ENCODE peak calls at places on chromosomes 7 and 10, in eight cellular contexts. V is HCT116; R is CD4-positive, alpha-beta memory T cell; Q is adrenal gland; O is heart left ventricle; F is neuronal stem cell; A is Peyer's patch; X is Panc1. W is an unnamed sample. For H3K4me1, the result is how much of the 10 kb centered on the place peaks cover.

GRCh38 chr7:50418086-50418515 is 32.0 kb downstream of the FIGNL1 start:
- DNase-seq in A (peak), Q (peak), O (peak), X (peak), F (peak), V (peak), R (peak), W (peak)

GRCh38 chr10:62545667-62546066 is 171.5 kb downstream of the ZNF365 start:
- DNase-seq in A (no peak), X (no peak), F (no peak), Q (no peak), R (no peak), V (no peak), O (no peak), W (peak)

GRCh38 chr7:16841681-16842080 is 36.9 kb upstream of the AGR2 start:
- DNase-seq in Q (no peak), O (no peak), V (no peak), X (no peak), F (no peak), R (no peak), A (no peak), W (no peak)

GRCh38 chr10:80498039-80498832 is 39.5 kb upstream of the SH2D4B start:
- DNase-seq in R (no peak), X (no peak), V (no peak), O (no peak), Q (no peak), F (no peak), A (no peak), W (no peak)

GRCh38 chr7:101179117-101179779 is 845 bp downstream of the NAT16 start:
- DNase-seq in Q (no peak), O (no peak), X (no peak), V (no peak), R (no peak), F (no peak), A (no peak), W (no peak)

GRCh38 chr7:108813247-108814014 is 243.8 kb downstream of the DNAJB9 start:
- DNase-seq in A (no peak), O (no peak), F (no peak), V (no peak), X (no peak), Q (no peak), R (no peak), W (no peak)

GRCh38 chr10:49008505-49009202 is 69.0 kb upstream of the LRRC18 start:
- DNase-seq in A (no peak), X (no peak), R (no peak), V (no peak), F (no peak), O (no peak), Q (no peak), W (no peak)

GRCh38 chr7:94997547-94997946 is 90.2 kb downstream of the PPP1R9A start:
- DNase-seq in F (no peak), O (no peak), A (no peak), Q (no peak), R (no peak), X (no peak), V (no peak), W (no peak)

GRCh38 chr7:37032258-37032601 is 307.9 kb upstream of the AOAH start:
- DNase-seq in A (no peak), F (no peak), Q (no peak), X (no peak), V (no peak), O (no peak), R (no peak), W (no peak)

GRCh38 chr7:41977165-41977651 is 259.8 kb downstream of the GLI3 start:
- DNase-seq in R (no peak), X (peak), A (no peak), V (peak), Q (no peak), O (peak), F (peak), W (no peak)

GRCh38 chr7:497946-498655 is 21.5 kb downstream of the PDGFA start:
- DNase-seq in F (no peak), R (no peak), V (no peak), O (no peak), X (no peak), A (peak), Q (no peak), W (peak)

GRCh38 chr10:70296406-70296899 is 12.6 kb upstream of the NPFFR1 start:
- DNase-seq in A (no peak), F (no peak), O (peak), X (peak), R (no peak), Q (peak), V (peak), W (peak)

GRCh38 chr7:44307301-44307900 is 18.0 kb downstream of the CAMK2B start:
- DNase-seq in R (no peak), A (peak), Q (peak), V (peak), X (peak), O (peak), F (no peak), W (no peak)

GRCh38 chr10:103548581-103549348 is 55.3 kb downstream of the NEURL1 start:
- DNase-seq in V (no peak), F (no peak), R (no peak), X (no peak), Q (no peak), A (peak), O (no peak), W (peak)

GRCh38 chr10:48973065-48973464 is 33.4 kb upstream of the LRRC18 start:
- DNase-seq in O (no peak), R (no peak), A (peak), Q (no peak), F (no peak), X (no peak), V (no peak), W (no peak)

DNA sequence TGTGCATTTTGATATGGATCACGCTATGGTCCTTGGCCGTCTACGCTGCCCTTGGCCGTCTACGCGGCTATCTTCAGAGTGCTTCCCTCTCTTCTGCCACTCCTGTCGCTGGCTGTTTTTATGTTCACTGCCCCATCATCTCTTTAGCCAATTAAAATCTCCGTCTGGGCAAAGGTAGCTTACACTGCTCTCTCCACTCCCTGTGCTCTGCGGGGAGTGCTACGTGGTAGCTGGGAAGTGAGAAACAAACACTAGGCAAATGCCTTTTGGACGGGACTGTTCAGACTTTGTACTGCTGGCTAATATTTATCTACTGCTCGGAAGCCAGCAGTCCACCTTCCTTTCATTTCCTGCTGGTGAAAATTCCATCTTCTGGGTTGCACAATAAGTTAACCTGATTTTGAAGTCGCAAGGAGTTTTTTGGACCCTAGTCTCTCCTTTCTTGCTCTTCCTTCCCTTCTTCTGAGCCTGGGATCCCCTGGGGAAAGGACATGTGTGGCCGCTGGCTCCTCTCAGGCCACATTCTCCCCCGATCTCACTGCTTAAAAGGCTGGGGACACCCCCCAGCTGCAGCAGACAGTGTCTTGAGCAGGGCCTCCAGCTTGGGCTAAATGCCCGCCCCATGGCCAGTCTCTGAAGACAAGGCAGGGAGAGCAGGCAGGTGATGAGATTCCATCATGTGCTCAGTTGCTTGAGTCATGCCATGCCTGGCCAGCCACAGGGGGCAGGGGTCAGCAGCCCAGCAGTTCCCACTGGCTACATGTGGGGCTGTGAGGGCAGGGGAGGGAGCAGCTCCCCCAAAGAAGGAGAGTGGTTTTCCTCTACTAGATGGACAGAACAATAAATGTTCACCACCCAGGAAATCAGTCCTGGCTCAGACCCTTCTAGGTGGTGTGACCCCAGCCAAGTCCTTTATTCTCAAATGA is 25.5 kb upstream of the RBM33 start:
- DNase-seq in O (no peak), F (no peak), A (peak), X (no peak), Q (no peak), V (no peak), R (no peak), W (no peak)
- H3K4me3 ChIP-seq in O (no peak), F (no peak), A (peak), X (no peak), Q (no peak), V (no peak), R (no peak), W (no peak)

DNA sequence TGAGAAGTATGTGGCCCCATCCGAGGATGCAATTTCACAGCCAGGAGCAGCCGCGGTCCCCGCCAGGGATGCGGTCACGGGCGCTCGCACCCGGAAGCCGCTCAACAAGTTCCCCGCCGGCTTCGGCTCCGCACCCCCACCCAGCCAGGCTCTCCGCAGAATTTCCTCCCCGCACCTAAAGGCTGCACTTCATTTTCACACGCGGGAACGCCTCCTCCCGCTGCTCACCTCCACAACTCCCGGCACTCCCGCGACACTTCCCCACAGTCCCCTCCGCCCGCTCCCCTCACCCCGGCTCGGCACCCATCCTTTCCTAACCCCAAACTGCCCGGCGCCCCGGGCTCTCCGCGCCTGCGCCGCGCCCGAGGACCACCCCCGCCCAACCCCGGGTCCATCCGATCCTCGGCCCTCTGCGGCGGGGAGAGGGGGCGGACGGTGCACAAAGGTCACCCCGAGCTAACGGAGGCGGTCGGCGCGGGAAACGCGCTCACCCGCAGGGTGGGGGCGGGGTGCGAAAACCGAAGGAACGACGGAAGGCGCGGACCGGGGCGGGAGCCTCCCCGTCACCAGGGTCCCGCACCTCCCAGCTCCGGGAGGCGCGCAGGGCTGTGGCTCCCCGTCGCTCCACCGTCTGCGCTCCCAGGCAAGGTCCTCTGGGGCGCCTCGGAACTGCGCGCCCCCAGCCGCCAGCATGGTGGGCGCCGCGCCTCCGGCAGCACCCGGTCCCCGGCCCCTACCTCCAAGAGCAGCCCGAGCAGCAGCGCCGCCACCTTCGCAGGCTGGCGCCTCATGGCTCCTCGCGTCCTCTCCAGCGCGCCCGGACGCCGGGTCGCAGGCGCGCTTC is 546 bp downstream of the VOPP1 start:
- DNase-seq in O (peak), V (no peak), A (peak), Q (peak), X (no peak), F (peak), R (peak), W (peak)
- H3K4me1 ChIP-seq in O (half or more), V (under half), A (under half), Q (under half), X (under half), F (under half), R (half or more), W (under half)

DNA sequence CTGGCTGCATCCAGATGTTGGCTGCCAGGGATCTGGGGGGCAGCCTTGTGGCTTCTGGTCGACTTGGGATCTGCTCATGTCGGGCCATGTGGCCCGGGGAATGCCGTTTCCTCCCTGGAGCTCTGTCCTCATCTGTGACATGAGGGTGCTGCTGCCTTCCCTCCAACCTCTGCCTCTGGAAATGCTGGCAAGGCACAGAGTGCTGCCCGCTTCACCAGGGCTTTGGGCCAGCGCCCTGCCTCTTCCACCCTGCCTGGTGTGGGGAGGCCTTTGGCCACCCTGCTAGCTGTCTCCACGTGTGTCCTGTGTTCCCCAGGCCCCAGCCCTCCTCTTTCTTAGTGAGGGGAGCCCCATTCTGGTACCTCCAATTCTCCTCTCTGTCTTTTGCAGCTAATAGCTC is 5.8 kb upstream of the SMARCD3 start:
- DNase-seq in F (no peak), V (no peak), A (no peak), Q (no peak), R (no peak), X (no peak), O (no peak), W (no peak)
- H3K4me3 ChIP-seq in F (no peak), V (no peak), A (no peak), Q (no peak), R (no peak), X (no peak), O (no peak), W (no peak)

GRCh38 chr7:80482938-80483337 is 28.9 kb downstream of the GNAT3 start:
- DNase-seq in Q (no peak), O (no peak), R (no peak), V (no peak), X (no peak), F (no peak), A (no peak), W (no peak)
- H3K4me1 ChIP-seq in Q (under half), O (under half), R (under half), V (under half), X (under half), F (under half), A (under half), W (under half)

GRCh38 chr7:128405345-128406146 is 4.2 kb downstream of the IMPDH1 start:
- DNase-seq in F (peak), X (no peak), V (no peak), A (peak), O (peak), Q (peak), R (peak), W (peak)

GRCh38 chr7:128407751-128408708 is 1.8 kb downstream of the IMPDH1 start:
- DNase-seq in A (no peak), F (no peak), Q (no peak), X (no peak), V (no peak), R (no peak), O (no peak), W (no peak)

GRCh38 chr7:128404826-128405344 is 4.9 kb downstream of the IMPDH1 start:
- DNase-seq in A (no peak), X (no peak), F (no peak), V (no peak), R (no peak), O (no peak), Q (no peak), W (peak)

GRCh38 chr7:128406986-128407589 is 2.7 kb downstream of the IMPDH1 start:
- DNase-seq in F (no peak), R (no peak), O (no peak), V (no peak), A (no peak), X (no peak), Q (no peak), W (no peak)

DNA sequence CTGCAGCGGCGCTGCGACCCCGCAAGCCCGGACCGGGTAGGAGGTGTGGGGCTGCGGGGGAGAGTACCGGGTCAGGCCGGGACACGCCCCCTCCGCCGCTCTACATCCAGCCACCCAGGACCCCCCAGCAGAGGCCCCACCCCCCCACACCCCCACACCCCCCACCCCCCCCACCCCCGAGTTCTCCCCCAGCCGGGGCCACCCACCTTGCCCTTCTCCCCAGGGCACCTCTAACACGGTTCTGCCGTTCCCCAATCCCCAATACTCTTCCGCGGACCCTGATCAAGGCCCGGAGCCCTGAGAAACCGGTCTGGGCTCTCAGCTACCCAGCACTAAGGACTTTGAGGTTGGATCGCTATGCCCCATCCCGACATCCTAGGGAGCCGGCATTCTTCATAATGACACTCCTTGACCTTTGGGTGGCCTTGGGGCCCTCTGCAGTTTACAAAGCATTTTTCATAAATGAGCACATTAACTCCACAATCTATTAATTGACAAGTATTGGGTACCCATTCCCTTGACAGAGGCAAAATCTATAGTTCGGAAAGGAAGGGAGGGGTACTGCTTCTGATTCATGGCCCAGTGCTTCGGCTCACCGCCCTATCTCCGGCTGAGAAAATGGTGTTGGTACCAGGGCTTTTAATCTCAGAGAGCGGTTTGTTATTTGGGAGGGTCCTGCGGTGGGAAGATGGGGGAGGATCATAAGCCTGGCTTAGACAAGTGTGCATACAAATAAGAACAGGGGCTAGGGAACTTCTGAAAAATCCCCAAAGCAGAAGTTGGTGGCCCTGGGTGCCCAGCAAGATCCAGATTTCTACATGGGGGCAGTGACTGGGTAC is 3.4 kb downstream of the IMPDH1 start:
- DNase-seq in F (no peak), Q (no peak), R (no peak), A (no peak), O (no peak), X (no peak), V (no peak), W (peak)
- H3K4me3 ChIP-seq in F (no peak), Q (peak), R (no peak), A (peak), O (peak), X (peak), V (peak), W (peak)

GRCh38 chr7:131072505-131073091 is 255.1 kb upstream of the MKLN1 start:
- DNase-seq in O (no peak), A (no peak), R (no peak), Q (no peak), X (no peak), V (no peak), F (no peak), W (no peak)
- H3K4me1 ChIP-seq in O (half or more), A (under half), R (half or more), Q (under half), X (under half), V (under half), F (under half), W (under half)

DNA sequence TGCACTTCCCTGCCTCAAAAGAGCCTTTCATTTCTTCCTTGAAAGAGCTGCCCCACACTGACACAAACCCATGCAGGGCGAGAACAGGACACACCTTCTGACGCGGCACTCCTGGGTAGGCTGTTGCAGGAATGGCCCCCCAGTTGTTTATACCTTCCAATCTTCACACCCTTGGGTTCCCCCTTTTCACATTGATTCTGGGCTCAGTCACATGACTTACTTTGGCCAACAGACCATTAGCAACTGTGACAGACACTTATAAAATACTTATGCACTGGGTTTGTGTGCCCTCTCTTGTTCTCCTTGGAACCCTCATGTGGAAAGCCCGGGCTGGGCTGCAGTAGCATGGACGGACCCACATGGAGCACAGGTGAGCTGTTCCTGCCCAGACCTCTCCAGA is 69.0 kb downstream of the ATXN7L1 start:
- DNase-seq in A (no peak), O (no peak), Q (no peak), F (no peak), R (no peak), X (no peak), V (no peak), W (no peak)
- H3K4me3 ChIP-seq in A (no peak), O (no peak), Q (no peak), F (no peak), R (no peak), X (no peak), V (no peak), W (no peak)

GRCh38 chr7:143383642-143383957 is 2.5 kb downstream of the ZYX start:
- DNase-seq in A (no peak), R (no peak), V (no peak), O (no peak), Q (no peak), X (no peak), F (no peak), W (no peak)

GRCh38 chr7:143381427-143382125 is 431 bp downstream of the ZYX start:
- DNase-seq in A (peak), V (no peak), Q (peak), R (no peak), O (peak), F (no peak), X (no peak), W (peak)

GRCh38 chr7:143384148-143384547 is 3.0 kb downstream of the ZYX start:
- DNase-seq in X (no peak), R (no peak), V (no peak), O (no peak), F (no peak), A (no peak), Q (no peak), W (peak)

GRCh38 chr7:143382126-143382790 is 1.1 kb downstream of the ZYX start:
- DNase-seq in X (no peak), F (no peak), Q (no peak), R (no peak), A (no peak), V (no peak), O (no peak), W (no peak)

GRCh38 chr7:143382791-143383641 is 1.9 kb downstream of the ZYX start:
- DNase-seq in R (no peak), Q (no peak), F (no peak), X (no peak), V (no peak), A (no peak), O (no peak), W (no peak)
- H3K4me1 ChIP-seq in R (half or more), Q (under half), F (under half), X (under half), V (under half), A (under half), O (half or more), W (under half)

DNA sequence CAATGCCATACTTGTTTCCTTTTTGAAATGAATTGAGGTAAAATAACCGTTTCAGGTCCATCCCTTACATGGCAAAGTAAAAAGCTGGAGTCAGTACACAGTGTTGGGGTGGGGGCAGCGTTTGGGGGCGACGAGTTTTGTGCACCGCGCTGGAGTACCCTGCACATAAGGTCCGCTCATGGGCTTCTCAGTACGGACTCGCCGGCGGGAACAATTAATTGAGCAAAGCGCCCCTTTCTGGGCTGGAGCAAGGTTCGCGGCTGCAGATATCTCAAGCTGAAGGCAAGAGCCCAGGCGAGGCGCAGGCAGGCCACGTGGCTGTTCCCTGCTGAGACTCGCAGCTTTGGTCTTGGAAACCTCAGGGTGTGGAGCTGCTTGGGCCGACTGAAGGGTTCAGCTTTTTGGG is 1.5 kb upstream of the TWIST1 start:
- DNase-seq in X (no peak), O (no peak), A (no peak), F (no peak), V (no peak), Q (no peak), R (no peak), W (no peak)
- H3K4me3 ChIP-seq in X (peak), O (no peak), A (no peak), F (no peak), V (no peak), Q (no peak), R (no peak), W (no peak)

GRCh38 chr7:2638224-2638991 is 6.6 kb downstream of the TTYH3 start:
- DNase-seq in X (no peak), O (peak), V (no peak), R (no peak), Q (peak), F (no peak), A (no peak), W (peak)
- H3K4me1 ChIP-seq in X (half or more), O (half or more), V (under half), R (under half), Q (half or more), F (under half), A (under half), W (under half)